ENCODE peak calls at places on chromosomes 6 and 20, in seven cellular contexts. Y is neural progenitor cell, J is GM23248, V is Karpas-422, B is DND-41, H is fibroblast of lung, S is H1. Q is an unnamed sample.

GRCh38 chr6:82624251-82624650 is 260.6 kb downstream of the TPBG start:
- DNase-seq in B (no peak), H (no peak), S (no peak), Y (no peak), J (no peak), V (no peak), Q (no peak)

GRCh38 chr6:2147737-2148448 is 97.5 kb downstream of the GMDS start:
- DNase-seq in V (no peak), S (no peak), Y (no peak), J (peak; percentile 47), B (no peak), H (peak; percentile 79), Q (no peak)

GRCh38 chr6:142326539-142326938 is 24.7 kb downstream of the ADGRG6 start:
- DNase-seq in Y (no peak), B (no peak), V (no peak), H (no peak), S (no peak), J (no peak), Q (no peak)

GRCh38 chr6:132964101-132964867 is 149.9 kb downstream of the RPS12 start:
- DNase-seq in S (no peak), V (no peak), Y (no peak), B (no peak), H (peak; percentile 86), J (peak; percentile 33), Q (no peak)

GRCh38 chr6:15246217-15247211 is 645 bp downstream of the JARID2 start:
- DNase-seq in H (peak; percentile 42), B (peak; percentile 46), S (no peak), Y (peak; percentile 43), J (peak; percentile 53), V (peak; percentile 43), Q (peak; percentile 31)

GRCh38 chr6:47655719-47656595 is 42.4 kb upstream of the ADGRF4 start:
- DNase-seq in V (no peak), H (peak; percentile 5), B (peak; percentile 27), J (peak; percentile 53), S (peak; percentile 36), Y (peak; percentile 50), Q (peak; percentile 75)

GRCh38 chr6:98486052-98486451 is 348.3 kb upstream of the POU3F2 start:
- DNase-seq in B (no peak), Y (peak; percentile 30), S (no peak), H (no peak), J (no peak), V (peak; percentile 25), Q (no peak)

GRCh38 chr20:33021879-33022732 is 9.3 kb upstream of the BPIFB6 start:
- DNase-seq in Y (no peak), B (no peak), V (no peak), S (no peak), H (no peak), J (no peak), Q (no peak)

GRCh38 chr6:28544211-28544610 is 18.5 kb downstream of the GPX5 start:
- DNase-seq in J (no peak), S (no peak), V (no peak), Y (peak; percentile 77), B (no peak), H (peak; percentile 4), Q (no peak)

GRCh38 chr6:34519971-34520644 is 36.0 kb downstream of the SPDEF start:
- DNase-seq in H (no peak), J (no peak), B (no peak), V (no peak), S (no peak), Y (no peak), Q (no peak)

GRCh38 chr20:33438481-33438880 is 5.1 kb downstream of the SNTA1 start:
- DNase-seq in B (no peak), Y (no peak), V (peak; percentile 75), H (no peak), S (no peak), J (no peak), Q (no peak)

GRCh38 chr20:19211661-19212523 is 550 bp upstream of the SLC24A3 start:
- DNase-seq in H (no peak), S (no peak), V (no peak), B (no peak), Y (peak; percentile 66), J (peak; percentile 17), Q (peak; percentile 56)

GRCh38 chr20:2230671-2231488 is 64.9 kb upstream of the TGM3 start:
- DNase-seq in Y (no peak), H (no peak), J (peak; percentile 77), B (no peak), V (no peak), S (no peak), Q (no peak)

GRCh38 chr6:164928041-164928321 is 381.4 kb downstream of the C6orf118 start:
- DNase-seq in S (no peak), H (no peak), V (no peak), B (no peak), J (peak; percentile 10), Y (no peak), Q (no peak)

GRCh38 chr6:22622390-22622789 is 53.0 kb downstream of the HDGFL1 start:
- DNase-seq in V (no peak), H (no peak), Y (no peak), J (no peak), S (no peak), B (no peak), Q (no peak)

GRCh38 chr6:1190361-1190760 is 121.5 kb upstream of the FOXQ1 start:
- DNase-seq in H (peak; percentile 88), J (peak; percentile 94), S (peak; percentile 9), Y (no peak), B (no peak), V (no peak), Q (no peak)

GRCh38 chr6:156865019-156865629 is 87.9 kb downstream of the ARID1B start:
- DNase-seq in V (no peak), H (peak; percentile 38), B (no peak), J (peak; percentile 36), S (no peak), Y (no peak), Q (no peak)

DNA sequence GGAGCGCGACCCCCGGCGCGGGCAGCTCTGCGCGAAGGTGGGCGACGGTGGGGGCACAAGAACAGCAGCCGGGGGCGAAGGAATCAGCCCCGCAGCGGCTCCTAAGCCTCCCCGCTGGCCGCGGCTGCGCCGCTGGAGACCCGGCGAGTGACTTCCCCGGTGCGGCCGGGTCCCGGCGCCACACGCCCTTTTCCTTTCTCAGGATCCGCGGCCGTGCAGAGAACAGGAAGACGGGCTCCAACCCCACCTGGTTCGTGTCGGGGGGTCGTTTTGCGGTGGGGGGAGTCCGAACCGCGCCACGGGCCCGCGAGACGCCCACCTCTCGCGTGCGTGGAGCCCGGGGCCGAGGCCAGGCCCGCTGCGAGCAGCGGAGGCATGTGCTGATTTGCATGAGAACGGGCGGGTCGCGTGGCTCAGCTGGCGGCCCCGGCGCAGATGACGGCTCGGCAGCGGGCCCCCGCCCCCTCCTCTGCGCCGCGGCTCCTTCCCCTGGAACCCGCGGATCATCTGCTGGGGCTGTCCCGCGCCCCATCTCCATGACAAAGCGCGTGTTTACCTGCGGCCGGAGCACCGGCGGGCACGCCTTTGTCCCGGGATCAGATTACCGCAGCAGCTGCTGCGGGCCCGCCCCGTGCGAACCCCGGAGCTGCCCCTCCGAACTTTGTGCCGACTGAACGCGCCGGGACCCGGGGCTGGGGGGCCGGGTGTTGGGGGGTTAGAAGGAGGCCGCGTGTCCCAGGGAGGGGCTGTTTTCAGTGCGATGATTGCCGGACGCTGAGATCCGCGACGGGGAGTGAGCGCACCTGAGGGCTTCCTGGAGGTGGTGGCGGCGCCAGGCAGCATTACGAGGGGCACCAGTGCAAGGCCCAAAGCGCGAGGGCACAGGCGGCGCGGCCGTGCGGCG is 4.9 kb upstream of the DLL1 start:
- DNase-seq in V (peak; percentile 58), B (peak; percentile 63), J (peak; percentile 59), S (peak; percentile 74), H (no peak), Y (peak; percentile 95), Q (no peak)
- H3K9ac ChIP-seq in V (no peak overlapping the region), B (peak overlapping the region; percentile 48), J (peak overlapping the region; percentile 30), S (peak overlapping the region; percentile 44), H (peak overlapping the region; percentile 7), Y (no peak overlapping the region), Q (peak overlapping the region; percentile 2)

DNA sequence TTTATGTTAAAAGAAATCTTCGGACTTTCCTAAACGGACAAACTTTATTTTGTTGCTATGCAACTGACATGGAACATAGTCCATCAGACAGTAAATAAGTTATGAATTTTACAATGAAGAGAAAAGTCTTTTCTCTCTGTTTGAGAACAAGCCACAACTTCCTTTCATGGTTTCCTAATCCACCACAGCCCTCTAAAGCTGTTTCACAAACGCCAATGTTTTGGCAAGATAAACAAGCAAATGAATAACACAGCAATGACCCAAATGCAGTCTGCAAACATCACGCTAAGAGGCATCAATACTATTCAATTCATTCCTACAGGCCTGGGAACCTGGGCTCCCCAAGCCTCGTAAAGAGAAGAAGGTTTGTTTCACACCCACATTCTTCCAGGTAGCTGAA is 60.4 kb downstream of the HAO1 start:
- DNase-seq in Y (no peak), J (peak; percentile 39), H (peak; percentile 34), B (no peak), V (no peak), S (no peak), Q (no peak)
- H3K4me3 ChIP-seq in Y (no peak overlapping the region), J (no peak overlapping the region), H (no peak overlapping the region), B (no peak overlapping the region), V (no peak overlapping the region), S (no peak overlapping the region), Q (no peak overlapping the region)

DNA sequence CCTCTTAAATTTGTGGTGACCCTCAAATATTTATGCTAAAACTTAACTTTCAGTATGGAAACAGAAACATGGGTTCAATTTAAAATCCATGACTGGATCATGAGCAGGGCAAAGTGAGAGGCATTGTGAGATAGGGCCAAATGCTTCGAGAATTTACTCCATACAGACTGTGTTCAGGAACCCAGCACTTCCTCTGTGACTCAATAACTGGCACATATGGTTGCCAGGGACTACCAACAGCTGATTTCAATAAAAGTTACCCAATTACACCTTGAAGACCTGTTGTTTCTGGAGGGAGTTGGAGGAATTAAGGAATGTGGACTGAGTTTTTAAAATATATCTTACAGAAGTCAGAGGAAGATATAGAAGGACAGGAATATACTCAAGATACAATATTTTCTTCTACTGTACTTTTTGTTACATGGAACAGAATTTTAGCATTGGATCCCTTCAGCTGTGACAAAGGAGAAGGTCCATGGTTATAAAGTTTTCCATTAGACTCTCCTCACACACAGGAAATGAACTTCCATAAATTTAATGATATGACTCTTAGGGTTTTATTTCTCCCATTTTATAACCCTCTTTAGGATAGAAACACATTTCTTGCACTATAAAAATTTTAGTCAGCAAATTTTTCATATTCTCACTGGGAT is 258.5 kb downstream of the KHDC1L start:
- DNase-seq in H (no peak), Y (no peak), J (peak; percentile 57), S (no peak), V (no peak), B (no peak), Q (no peak)
- H3K9ac ChIP-seq in H (no peak overlapping the region), Y (no peak overlapping the region), J (no peak overlapping the region), S (no peak overlapping the region), V (no peak overlapping the region), B (no peak overlapping the region), Q (no peak overlapping the region)

DNA sequence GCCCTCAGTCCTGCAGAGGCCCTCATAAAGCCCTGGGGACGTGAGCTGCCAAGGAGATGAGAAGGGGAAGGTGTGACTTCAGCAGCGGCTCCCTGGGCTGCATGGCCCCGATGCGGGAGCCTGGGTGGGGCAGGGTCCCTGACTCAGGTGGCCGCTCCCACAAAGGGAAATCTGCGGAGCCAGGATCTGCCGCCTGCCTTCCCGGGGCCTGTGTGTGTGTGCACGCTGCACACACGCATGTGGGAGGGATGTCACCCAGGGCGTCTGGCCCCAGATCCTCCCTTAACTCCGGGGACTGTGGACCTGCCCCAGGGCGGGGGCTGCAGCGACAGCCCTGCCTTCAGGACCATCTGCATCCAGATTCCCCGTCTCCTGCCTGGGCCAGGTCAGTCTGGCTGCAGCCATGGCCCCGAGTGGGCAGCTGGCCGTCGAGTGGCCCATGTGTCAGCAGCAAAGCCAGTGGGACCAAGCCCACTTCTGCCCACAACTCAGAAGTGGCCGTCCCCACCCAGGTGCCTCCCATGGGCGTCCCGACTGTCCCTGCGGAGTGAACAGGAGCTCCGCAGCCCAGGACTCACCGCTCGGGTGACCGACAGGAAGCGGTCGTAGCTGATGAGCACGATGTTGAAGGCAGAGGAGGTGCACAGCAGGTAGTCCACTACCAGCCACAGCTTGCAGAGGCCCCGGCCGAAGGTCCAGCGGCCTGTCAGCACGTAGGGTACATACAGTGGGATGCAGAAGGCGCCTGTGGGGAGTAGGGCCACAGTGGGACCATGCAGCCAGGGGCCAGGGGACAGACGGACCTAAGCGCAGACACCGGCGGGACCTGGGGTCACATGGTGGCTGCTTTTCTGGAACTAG is 1.9 kb downstream of the HRH3 start:
- DNase-seq in S (no peak), B (no peak), H (no peak), Y (peak; percentile 43), V (peak; percentile 74), J (no peak), Q (no peak)
- H3K4me3 ChIP-seq in S (peak overlapping the region; percentile 60), B (no peak overlapping the region), H (no peak overlapping the region), Y (no peak overlapping the region), V (no peak overlapping the region), J (no peak overlapping the region), Q (no peak overlapping the region)